ENCODE peak calls at places on chromosomes 12 and 14, in four cellular contexts. One of them, this sample, is unnamed.
A peak's percentile ranks its signal among the peaks of the same experiment; 100 is the strongest.

GRCh38 chr12:84607170-84607569 is 305.4 kb downstream of the SLC6A15 start:
- DNase-seq in endothelial cell: no peak
- DNase-seq in spleen: no peak
- DNase-seq in astrocyte of the spinal cord: no peak
- DNase-seq in this sample: no peak

GRCh38 chr12:51631591-51631990 is 40.6 kb downstream of the SCN8A start:
- DNase-seq in astrocyte of the spinal cord: peak; percentile 70
- DNase-seq in spleen: no peak
- DNase-seq in endothelial cell: no peak
- DNase-seq in this sample: no peak

GRCh38 chr12:66196806-66197205 is 7.8 kb downstream of the IRAK3 start:
- DNase-seq in spleen: no peak
- DNase-seq in astrocyte of the spinal cord: no peak
- DNase-seq in endothelial cell: no peak
- DNase-seq in this sample: peak; percentile 54

GRCh38 chr12:31362759-31363415 is 36.9 kb upstream of the SINHCAF start:
- DNase-seq in spleen: peak; percentile 68
- DNase-seq in astrocyte of the spinal cord: no peak
- DNase-seq in endothelial cell: no peak
- DNase-seq in this sample: peak; percentile 65

GRCh38 chr12:108349245-108349644 is 10.1 kb upstream of the CMKLR1 start:
- DNase-seq in spleen: no peak
- DNase-seq in astrocyte of the spinal cord: peak; percentile 56
- DNase-seq in endothelial cell: no peak
- DNase-seq in this sample: no peak

GRCh38 chr14:98163285-98163741 is 1108.7 kb downstream of the BCL11B start:
- DNase-seq in endothelial cell: no peak
- DNase-seq in astrocyte of the spinal cord: no peak
- DNase-seq in spleen: no peak
- DNase-seq in this sample: no peak

GRCh38 chr14:59463773-59464650 is 1.2 kb downstream of the GPR135 start:
- DNase-seq in endothelial cell: peak; percentile 24
- DNase-seq in astrocyte of the spinal cord: no peak
- DNase-seq in spleen: peak; percentile 84
- DNase-seq in this sample: peak; percentile 70

GRCh38 chr14:106347890-106348755 is 821.7 kb downstream of the TMEM121 start:
- DNase-seq in endothelial cell: no peak
- DNase-seq in spleen: peak; percentile 76
- DNase-seq in astrocyte of the spinal cord: no peak
- DNase-seq in this sample: no peak

GRCh38 chr12:76226397-76226796 is 121.8 kb downstream of the BBS10 start:
- DNase-seq in endothelial cell: no peak
- DNase-seq in astrocyte of the spinal cord: peak; percentile 51
- DNase-seq in spleen: no peak
- DNase-seq in this sample: no peak

GRCh38 chr12:80470403-80470802 is 26.4 kb downstream of the PTPRQ start:
- DNase-seq in endothelial cell: no peak
- DNase-seq in astrocyte of the spinal cord: no peak
- DNase-seq in spleen: no peak
- DNase-seq in this sample: no peak

GRCh38 chr12:27193854-27194544 is 50.1 kb upstream of the STK38L start:
- DNase-seq in endothelial cell: no peak
- DNase-seq in astrocyte of the spinal cord: peak; percentile 92
- DNase-seq in spleen: no peak
- DNase-seq in this sample: no peak

GRCh38 chr14:101428409-101428808 is 132.9 kb upstream of the DIO3 start:
- DNase-seq in endothelial cell: no peak
- DNase-seq in astrocyte of the spinal cord: no peak
- DNase-seq in spleen: no peak
- DNase-seq in this sample: no peak

GRCh38 chr14:85421166-85421877 is 108.6 kb upstream of the FLRT2 start:
- DNase-seq in spleen: no peak
- DNase-seq in endothelial cell: no peak
- DNase-seq in astrocyte of the spinal cord: peak; percentile 47
- DNase-seq in this sample: no peak

GRCh38 chr14:67620217-67620789 is 583 bp downstream of the ARG2 start:
- DNase-seq in endothelial cell: no peak
- DNase-seq in astrocyte of the spinal cord: peak; percentile 27
- DNase-seq in spleen: peak; percentile 68
- DNase-seq in this sample: no peak

GRCh38 chr12:7058163-7058845 is 2.2 kb upstream of the C1S start:
- DNase-seq in endothelial cell: no peak
- DNase-seq in spleen: no peak
- DNase-seq in astrocyte of the spinal cord: no peak
- DNase-seq in this sample: no peak

GRCh38 chr14:92470215-92470614 is 43.4 kb upstream of the RIN3 start:
- DNase-seq in astrocyte of the spinal cord: peak; percentile 65
- DNase-seq in spleen: no peak
- DNase-seq in endothelial cell: no peak
- DNase-seq in this sample: no peak

GRCh38 chr12:116880817-116881324 is 370 bp downstream of the HRK start:
- DNase-seq in endothelial cell: peak; percentile 44
- DNase-seq in astrocyte of the spinal cord: no peak
- DNase-seq in spleen: peak; percentile 81
- DNase-seq in this sample: peak; percentile 81

GRCh38 chr14:51396222-51396815 is 156.3 kb downstream of the TMX1 start:
- DNase-seq in astrocyte of the spinal cord: peak; percentile 96
- DNase-seq in spleen: no peak
- DNase-seq in endothelial cell: no peak
- DNase-seq in this sample: no peak

GRCh38 chr14:66070542-66071319 is 415.4 kb upstream of the CCDC196 start:
- DNase-seq in endothelial cell: peak; percentile 79
- DNase-seq in astrocyte of the spinal cord: peak; percentile 7
- DNase-seq in spleen: no peak
- DNase-seq in this sample: peak; percentile 63

GRCh38 chr14:47821134-47821533 is 145.7 kb upstream of the MDGA2 start:
- DNase-seq in spleen: no peak
- DNase-seq in endothelial cell: no peak
- DNase-seq in astrocyte of the spinal cord: no peak
- DNase-seq in this sample: no peak

GRCh38 chr12:55842681-55843429 is at the start of gene MMP19:
- DNase-seq in astrocyte of the spinal cord: peak; percentile 73
- DNase-seq in spleen: peak; percentile 69
- DNase-seq in endothelial cell: no peak
- DNase-seq in this sample: no peak

GRCh38 chr12:27179399-27180214 is 64.5 kb upstream of the STK38L start:
- DNase-seq in spleen: no peak
- DNase-seq in astrocyte of the spinal cord: peak; percentile 98
- DNase-seq in endothelial cell: no peak
- DNase-seq in this sample: peak; percentile 53

GRCh38 chr12:89988156-89988555 is 279.5 kb upstream of the ATP2B1 start:
- DNase-seq in astrocyte of the spinal cord: no peak
- DNase-seq in spleen: no peak
- DNase-seq in endothelial cell: no peak
- DNase-seq in this sample: no peak

GRCh38 chr14:90968025-90968424 is 92.4 kb downstream of the RPS6KA5 start:
- DNase-seq in spleen: no peak
- DNase-seq in endothelial cell: no peak
- DNase-seq in astrocyte of the spinal cord: no peak
- DNase-seq in this sample: no peak

GRCh38 chr12:79534029-79534867 is 156.5 kb downstream of the PAWR start:
- DNase-seq in astrocyte of the spinal cord: no peak
- DNase-seq in endothelial cell: no peak
- DNase-seq in spleen: no peak
- DNase-seq in this sample: no peak

GRCh38 chr12:124435806-124436345 is 131.5 kb downstream of the NCOR2 start:
- DNase-seq in endothelial cell: no peak
- DNase-seq in astrocyte of the spinal cord: no peak
- DNase-seq in spleen: no peak
- DNase-seq in this sample: no peak

GRCh38 chr12:124434951-124435805 is 132.2 kb downstream of the NCOR2 start:
- DNase-seq in endothelial cell: no peak
- DNase-seq in spleen: no peak
- DNase-seq in astrocyte of the spinal cord: no peak
- DNase-seq in this sample: no peak

GRCh38 chr12:124437621-124438414 is 129.6 kb downstream of the NCOR2 start:
- DNase-seq in endothelial cell: no peak
- DNase-seq in astrocyte of the spinal cord: no peak
- DNase-seq in spleen: no peak
- DNase-seq in this sample: no peak

GRCh38 chr12:124437121-124437520 is 130.3 kb downstream of the NCOR2 start:
- DNase-seq in astrocyte of the spinal cord: no peak
- DNase-seq in endothelial cell: no peak
- DNase-seq in spleen: no peak
- DNase-seq in this sample: no peak

DNA sequence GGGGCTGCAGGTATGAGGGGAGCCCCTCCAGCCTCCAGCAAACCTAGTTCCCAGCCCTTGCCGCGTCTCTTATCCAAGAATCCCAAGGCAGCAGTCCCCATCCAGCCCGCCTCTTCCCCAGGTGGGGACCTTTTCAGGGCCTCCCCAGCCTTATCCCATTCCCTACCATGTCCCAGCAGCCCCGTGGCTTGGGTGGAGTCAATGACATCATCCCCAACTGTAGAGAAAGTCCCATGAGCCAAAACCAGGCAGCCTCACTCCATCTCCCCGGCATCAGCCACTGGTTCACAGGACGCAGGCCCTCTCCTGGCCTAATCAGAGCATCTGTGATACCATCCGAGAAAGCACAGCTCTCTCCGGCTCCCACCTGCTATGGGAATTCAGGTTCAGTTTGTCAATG is 131.0 kb downstream of the NCOR2 start:
- DNase-seq in astrocyte of the spinal cord: no peak
- DNase-seq in endothelial cell: no peak
- DNase-seq in spleen: no peak
- DNase-seq in this sample: no peak
- TF ChIP-seq CTCF in astrocyte of the spinal cord: no peak
- TF ChIP-seq CTCF in endothelial cell: no peak
- TF ChIP-seq CTCF in spleen: no peak
- TF ChIP-seq CTCF in this sample: no peak

GRCh38 chr12:48969160-48969771 is 2.3 kb downstream of the WNT10B start:
- DNase-seq in endothelial cell: no peak
- DNase-seq in spleen: no peak
- DNase-seq in astrocyte of the spinal cord: no peak
- DNase-seq in this sample: no peak

GRCh38 chr12:48968004-48968403 is 3.5 kb downstream of the WNT10B start:
- DNase-seq in astrocyte of the spinal cord: no peak
- DNase-seq in endothelial cell: no peak
- DNase-seq in spleen: no peak
- DNase-seq in this sample: no peak

GRCh38 chr12:48968467-48968866 is 3.1 kb downstream of the WNT10B start:
- DNase-seq in endothelial cell: no peak
- DNase-seq in astrocyte of the spinal cord: no peak
- DNase-seq in spleen: no peak
- DNase-seq in this sample: peak; percentile 76

GRCh38 chr12:48970702-48971334 is 717 bp downstream of the WNT10B start:
- DNase-seq in endothelial cell: no peak
- DNase-seq in spleen: no peak
- DNase-seq in astrocyte of the spinal cord: no peak
- DNase-seq in this sample: no peak

DNA sequence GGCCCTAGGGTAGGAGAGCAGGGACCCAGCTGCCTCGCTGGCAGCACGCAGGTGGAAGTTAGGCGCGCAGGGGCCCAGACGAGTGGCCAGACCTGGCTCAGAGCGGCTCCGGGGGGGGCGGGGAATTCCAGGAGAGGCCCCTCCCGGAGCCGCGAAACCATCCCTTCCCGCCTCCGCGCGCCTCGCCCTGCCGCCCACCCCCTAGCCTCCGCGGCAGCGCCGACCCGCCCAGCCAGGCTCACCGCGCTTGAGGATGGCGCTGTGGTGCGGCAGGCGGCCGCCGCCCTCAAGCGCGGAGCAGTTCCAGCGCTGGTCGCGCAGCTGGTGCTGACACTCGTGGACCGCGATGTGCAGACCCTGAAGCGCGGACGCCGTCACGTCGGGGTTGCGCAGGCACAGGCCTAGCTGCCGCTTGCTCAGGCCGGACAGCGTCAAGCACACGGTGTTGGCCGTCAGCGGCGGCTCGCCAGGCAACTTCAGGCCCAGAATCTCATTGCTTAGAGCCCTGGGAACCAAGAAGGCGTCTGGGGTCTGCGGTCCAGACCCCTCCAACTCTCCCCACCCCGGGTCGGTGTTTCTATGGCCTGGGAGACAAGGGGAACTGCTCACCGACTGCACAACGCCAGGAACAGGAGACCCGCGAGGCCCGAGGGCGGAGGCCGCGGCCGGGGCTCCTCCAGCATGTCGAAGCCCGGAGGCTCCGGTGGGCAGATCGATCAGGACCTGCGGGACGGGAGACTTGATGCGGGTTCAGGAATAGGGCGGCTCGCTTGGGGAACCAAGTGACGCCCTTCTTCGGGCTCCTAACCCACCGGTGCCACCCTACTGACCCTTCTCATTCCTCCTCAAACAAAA is 1.5 kb downstream of the WNT10B start:
- DNase-seq in astrocyte of the spinal cord: no peak
- DNase-seq in endothelial cell: no peak
- DNase-seq in spleen: no peak
- DNase-seq in this sample: peak; percentile 77
- TF ChIP-seq CTCF in astrocyte of the spinal cord: peak; percentile 11
- TF ChIP-seq CTCF in endothelial cell: no peak
- TF ChIP-seq CTCF in spleen: no peak
- TF ChIP-seq CTCF in this sample: no peak

DNA sequence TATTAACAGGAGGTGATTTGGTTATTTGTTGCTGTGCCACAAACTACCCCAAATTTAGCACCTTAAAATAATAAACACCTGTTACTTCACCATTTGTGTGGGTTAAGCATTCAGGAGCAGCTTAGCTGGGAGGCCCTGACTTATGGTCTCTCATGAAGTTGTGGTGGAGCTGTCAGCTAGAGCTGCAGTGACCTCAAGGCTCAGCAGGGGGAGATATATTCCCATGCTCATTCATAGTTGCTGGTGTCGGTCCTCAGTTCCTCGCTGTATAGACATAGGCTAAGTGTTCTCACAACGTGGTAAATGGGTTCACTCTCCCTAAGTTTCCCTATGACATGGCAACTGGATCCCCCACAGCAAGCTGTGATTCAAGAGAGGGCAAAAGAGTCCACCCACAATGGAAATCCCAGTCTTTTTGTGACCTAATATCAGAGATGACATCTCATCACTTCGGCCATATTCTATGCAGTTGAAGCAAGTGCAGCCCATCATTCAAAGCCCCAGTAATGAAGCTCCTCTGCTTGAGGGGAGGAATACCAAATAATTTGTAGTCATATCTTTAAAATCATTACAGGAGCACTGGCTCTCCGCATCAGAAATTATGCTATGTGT is 41.1 kb downstream of the PRB3 start:
- DNase-seq in endothelial cell: peak; percentile 72
- DNase-seq in astrocyte of the spinal cord: peak; percentile 54
- DNase-seq in spleen: no peak
- DNase-seq in this sample: peak; percentile 25
- TF ChIP-seq CTCF in endothelial cell: peak; percentile 70
- TF ChIP-seq CTCF in astrocyte of the spinal cord: peak; percentile 85
- TF ChIP-seq CTCF in spleen: peak; percentile 43
- TF ChIP-seq CTCF in this sample: peak; percentile 47

GRCh38 chr12:110534811-110535210 is 32.7 kb downstream of the RAD9B start:
- DNase-seq in spleen: no peak
- DNase-seq in astrocyte of the spinal cord: no peak
- DNase-seq in endothelial cell: no peak
- DNase-seq in this sample: no peak

GRCh38 chr12:110540048-110540447 is 37.9 kb downstream of the RAD9B start:
- DNase-seq in astrocyte of the spinal cord: no peak
- DNase-seq in endothelial cell: no peak
- DNase-seq in spleen: no peak
- DNase-seq in this sample: no peak

GRCh38 chr12:110536834-110537604 is 34.9 kb downstream of the RAD9B start:
- DNase-seq in astrocyte of the spinal cord: no peak
- DNase-seq in endothelial cell: no peak
- DNase-seq in spleen: no peak
- DNase-seq in this sample: no peak

GRCh38 chr12:110537605-110538409 is 35.7 kb downstream of the RAD9B start:
- DNase-seq in endothelial cell: no peak
- DNase-seq in astrocyte of the spinal cord: peak; percentile 56
- DNase-seq in spleen: no peak
- DNase-seq in this sample: no peak

GRCh38 chr12:110538869-110539622 is 36.9 kb downstream of the RAD9B start:
- DNase-seq in endothelial cell: no peak
- DNase-seq in astrocyte of the spinal cord: no peak
- DNase-seq in spleen: no peak
- DNase-seq in this sample: no peak
- TF ChIP-seq CTCF in endothelial cell: no peak
- TF ChIP-seq CTCF in astrocyte of the spinal cord: no peak
- TF ChIP-seq CTCF in spleen: no peak
- TF ChIP-seq CTCF in this sample: no peak

This sample was measured in GM13976.